ENCODE peak calls at places on chromosomes 5 and 9, in seven cellular contexts. One of them, this sample, is unnamed.

GRCh38 chr9:99633260-99633659 is 188.4 kb upstream of the NR4A3 start:
- DNase-seq in PC-3: no peak
- DNase-seq in AG09309: no peak
- DNase-seq in CD4-positive, CD25-positive, alpha-beta regulatory T cell: no peak
- DNase-seq in small intestine: no peak
- DNase-seq in dorsolateral prefrontal cortex: no peak
- DNase-seq in psoas muscle: no peak
- DNase-seq in this sample: no peak

GRCh38 chr9:85742630-85742928 is 825 bp upstream of the AGTPBP1 start:
- DNase-seq in psoas muscle: no peak
- DNase-seq in CD4-positive, CD25-positive, alpha-beta regulatory T cell: no peak
- DNase-seq in small intestine: peak
- DNase-seq in AG09309: peak
- DNase-seq in PC-3: peak
- DNase-seq in dorsolateral prefrontal cortex: no peak
- DNase-seq in this sample: no peak

GRCh38 chr9:79857188-79857587 is 285.4 kb downstream of the TLE4 start:
- DNase-seq in AG09309: no peak
- DNase-seq in CD4-positive, CD25-positive, alpha-beta regulatory T cell: no peak
- DNase-seq in dorsolateral prefrontal cortex: no peak
- DNase-seq in psoas muscle: no peak
- DNase-seq in PC-3: no peak
- DNase-seq in small intestine: no peak
- DNase-seq in this sample: no peak

GRCh38 chr5:50720061-50720460 is 53.6 kb downstream of the PARP8 start:
- DNase-seq in dorsolateral prefrontal cortex: no peak
- DNase-seq in PC-3: no peak
- DNase-seq in small intestine: no peak
- DNase-seq in CD4-positive, CD25-positive, alpha-beta regulatory T cell: no peak
- DNase-seq in psoas muscle: no peak
- DNase-seq in AG09309: no peak
- DNase-seq in this sample: no peak

GRCh38 chr9:37960631-37961030 is 56.7 kb upstream of the SLC25A51 start:
- DNase-seq in CD4-positive, CD25-positive, alpha-beta regulatory T cell: no peak
- DNase-seq in small intestine: no peak
- DNase-seq in dorsolateral prefrontal cortex: no peak
- DNase-seq in PC-3: no peak
- DNase-seq in AG09309: no peak
- DNase-seq in psoas muscle: no peak
- DNase-seq in this sample: no peak

GRCh38 chr9:70340572-70340971 is 73.9 kb downstream of the KLF9 start:
- DNase-seq in CD4-positive, CD25-positive, alpha-beta regulatory T cell: no peak
- DNase-seq in AG09309: peak
- DNase-seq in psoas muscle: no peak
- DNase-seq in small intestine: peak
- DNase-seq in dorsolateral prefrontal cortex: no peak
- DNase-seq in PC-3: peak
- DNase-seq in this sample: peak

GRCh38 chr5:142825378-142826089 is 55.4 kb downstream of the ARHGAP26 start:
- DNase-seq in PC-3: no peak
- DNase-seq in AG09309: no peak
- DNase-seq in dorsolateral prefrontal cortex: no peak
- DNase-seq in CD4-positive, CD25-positive, alpha-beta regulatory T cell: no peak
- DNase-seq in psoas muscle: peak
- DNase-seq in small intestine: peak
- DNase-seq in this sample: no peak

GRCh38 chr9:131635285-131635684 is 90.0 kb downstream of the PRRT1B start:
- DNase-seq in dorsolateral prefrontal cortex: peak
- DNase-seq in AG09309: peak
- DNase-seq in small intestine: peak
- DNase-seq in psoas muscle: peak
- DNase-seq in PC-3: peak
- DNase-seq in CD4-positive, CD25-positive, alpha-beta regulatory T cell: peak
- DNase-seq in this sample: peak

GRCh38 chr9:1946506-1946905 is 68.6 kb upstream of the SMARCA2 start:
- DNase-seq in PC-3: no peak
- DNase-seq in small intestine: no peak
- DNase-seq in CD4-positive, CD25-positive, alpha-beta regulatory T cell: no peak
- DNase-seq in dorsolateral prefrontal cortex: no peak
- DNase-seq in psoas muscle: no peak
- DNase-seq in AG09309: no peak
- DNase-seq in this sample: no peak

GRCh38 chr9:122325124-122325523 is 45.7 kb upstream of the PTGS1 start:
- DNase-seq in PC-3: no peak
- DNase-seq in small intestine: no peak
- DNase-seq in psoas muscle: no peak
- DNase-seq in AG09309: no peak
- DNase-seq in dorsolateral prefrontal cortex: no peak
- DNase-seq in CD4-positive, CD25-positive, alpha-beta regulatory T cell: no peak
- DNase-seq in this sample: no peak

GRCh38 chr5:64688965-64689364 is 1.3 kb upstream of the SHISAL2B start:
- DNase-seq in psoas muscle: no peak
- DNase-seq in AG09309: no peak
- DNase-seq in small intestine: no peak
- DNase-seq in CD4-positive, CD25-positive, alpha-beta regulatory T cell: no peak
- DNase-seq in PC-3: no peak
- DNase-seq in dorsolateral prefrontal cortex: no peak
- DNase-seq in this sample: no peak

GRCh38 chr5:175202461-175203065 is 241.4 kb downstream of the DRD1 start:
- DNase-seq in dorsolateral prefrontal cortex: no peak
- DNase-seq in psoas muscle: no peak
- DNase-seq in AG09309: peak
- DNase-seq in PC-3: peak
- DNase-seq in small intestine: peak
- DNase-seq in CD4-positive, CD25-positive, alpha-beta regulatory T cell: no peak
- DNase-seq in this sample: no peak

GRCh38 chr5:40682431-40683017 is 2.8 kb downstream of the PTGER4 start:
- DNase-seq in dorsolateral prefrontal cortex: no peak
- DNase-seq in AG09309: no peak
- DNase-seq in small intestine: peak
- DNase-seq in CD4-positive, CD25-positive, alpha-beta regulatory T cell: no peak
- DNase-seq in PC-3: no peak
- DNase-seq in psoas muscle: no peak
- DNase-seq in this sample: no peak
- H3K4me3 ChIP-seq in dorsolateral prefrontal cortex: peak
- H3K4me3 ChIP-seq in AG09309: no peak
- H3K4me3 ChIP-seq in small intestine: peak
- H3K4me3 ChIP-seq in CD4-positive, CD25-positive, alpha-beta regulatory T cell: peak
- H3K4me3 ChIP-seq in PC-3: peak
- H3K4me3 ChIP-seq in psoas muscle: peak
- H3K4me3 ChIP-seq in this sample: no peak

DNA sequence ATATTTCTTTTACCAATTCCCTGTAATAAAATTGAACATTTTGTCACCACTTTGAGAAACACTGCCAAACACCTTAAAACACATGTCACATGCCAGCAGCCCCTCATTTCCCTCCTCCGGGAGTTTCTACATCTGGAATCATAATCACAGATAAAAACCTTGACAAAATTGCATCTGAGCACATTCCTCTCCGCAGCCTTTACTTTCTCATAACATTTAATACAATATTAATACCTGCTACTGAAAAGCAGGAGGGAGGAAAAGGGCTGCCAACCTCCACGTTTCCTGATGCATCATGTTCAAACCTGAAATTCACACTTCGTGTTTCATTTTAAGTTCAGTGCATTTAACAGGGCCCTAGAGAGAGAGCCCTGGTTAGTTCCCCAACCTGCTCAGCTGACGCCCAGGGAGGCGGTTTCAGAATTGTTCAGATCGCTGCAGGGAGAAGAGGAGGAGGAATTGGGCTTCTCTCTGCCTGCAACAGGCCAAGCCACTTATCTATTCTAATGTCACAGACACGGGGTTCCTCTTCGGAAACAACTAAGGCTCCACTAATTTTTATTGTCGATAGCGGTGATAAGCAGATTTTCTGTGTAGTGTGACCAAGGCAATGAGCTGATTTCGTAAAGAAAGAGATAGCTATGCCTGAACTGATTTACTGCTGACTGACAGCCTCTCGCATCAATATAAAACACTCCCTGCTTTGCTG is 5.0 kb upstream of the LHX2 start:
- DNase-seq in AG09309: no peak
- DNase-seq in small intestine: no peak
- DNase-seq in CD4-positive, CD25-positive, alpha-beta regulatory T cell: no peak
- DNase-seq in psoas muscle: no peak
- DNase-seq in PC-3: no peak
- DNase-seq in dorsolateral prefrontal cortex: no peak
- DNase-seq in this sample: no peak
- H3K4me3 ChIP-seq in AG09309: no peak
- H3K4me3 ChIP-seq in small intestine: no peak
- H3K4me3 ChIP-seq in CD4-positive, CD25-positive, alpha-beta regulatory T cell: no peak
- H3K4me3 ChIP-seq in psoas muscle: no peak
- H3K4me3 ChIP-seq in PC-3: no peak
- H3K4me3 ChIP-seq in dorsolateral prefrontal cortex: peak
- H3K4me3 ChIP-seq in this sample: no peak

GRCh38 chr9:16540996-16541668 is 329.3 kb downstream of the BNC2 start:
- DNase-seq in CD4-positive, CD25-positive, alpha-beta regulatory T cell: no peak
- DNase-seq in small intestine: no peak
- DNase-seq in PC-3: no peak
- DNase-seq in psoas muscle: no peak
- DNase-seq in dorsolateral prefrontal cortex: no peak
- DNase-seq in AG09309: no peak
- DNase-seq in this sample: no peak
- H3K4me3 ChIP-seq in CD4-positive, CD25-positive, alpha-beta regulatory T cell: no peak
- H3K4me3 ChIP-seq in small intestine: no peak
- H3K4me3 ChIP-seq in PC-3: no peak
- H3K4me3 ChIP-seq in psoas muscle: no peak
- H3K4me3 ChIP-seq in dorsolateral prefrontal cortex: no peak
- H3K4me3 ChIP-seq in AG09309: no peak
- H3K4me3 ChIP-seq in this sample: no peak

GRCh38 chr9:23855885-23856284 is 29.8 kb upstream of the ELAVL2 start:
- DNase-seq in dorsolateral prefrontal cortex: no peak
- DNase-seq in small intestine: no peak
- DNase-seq in psoas muscle: no peak
- DNase-seq in AG09309: no peak
- DNase-seq in PC-3: peak
- DNase-seq in CD4-positive, CD25-positive, alpha-beta regulatory T cell: no peak
- DNase-seq in this sample: no peak

GRCh38 chr9:23858234-23858633 is 32.2 kb upstream of the ELAVL2 start:
- DNase-seq in psoas muscle: no peak
- DNase-seq in CD4-positive, CD25-positive, alpha-beta regulatory T cell: no peak
- DNase-seq in PC-3: no peak
- DNase-seq in AG09309: no peak
- DNase-seq in dorsolateral prefrontal cortex: no peak
- DNase-seq in small intestine: no peak
- DNase-seq in this sample: no peak
- H3K4me3 ChIP-seq in psoas muscle: no peak
- H3K4me3 ChIP-seq in CD4-positive, CD25-positive, alpha-beta regulatory T cell: no peak
- H3K4me3 ChIP-seq in PC-3: no peak
- H3K4me3 ChIP-seq in AG09309: no peak
- H3K4me3 ChIP-seq in dorsolateral prefrontal cortex: no peak
- H3K4me3 ChIP-seq in small intestine: no peak
- H3K4me3 ChIP-seq in this sample: no peak

GRCh38 chr9:124770359-124771020 is 621 bp downstream of the NR6A1 start:
- DNase-seq in psoas muscle: peak
- DNase-seq in PC-3: no peak
- DNase-seq in CD4-positive, CD25-positive, alpha-beta regulatory T cell: peak
- DNase-seq in small intestine: peak
- DNase-seq in AG09309: no peak
- DNase-seq in dorsolateral prefrontal cortex: no peak
- DNase-seq in this sample: no peak

GRCh38 chr9:124767830-124768229 is 3.3 kb downstream of the NR6A1 start:
- DNase-seq in AG09309: no peak
- DNase-seq in CD4-positive, CD25-positive, alpha-beta regulatory T cell: no peak
- DNase-seq in small intestine: peak
- DNase-seq in dorsolateral prefrontal cortex: no peak
- DNase-seq in psoas muscle: no peak
- DNase-seq in PC-3: no peak
- DNase-seq in this sample: no peak

GRCh38 chr9:124768275-124768674 is 2.8 kb downstream of the NR6A1 start:
- DNase-seq in PC-3: no peak
- DNase-seq in dorsolateral prefrontal cortex: no peak
- DNase-seq in small intestine: no peak
- DNase-seq in AG09309: no peak
- DNase-seq in psoas muscle: no peak
- DNase-seq in CD4-positive, CD25-positive, alpha-beta regulatory T cell: no peak
- DNase-seq in this sample: no peak

GRCh38 chr9:124769451-124770358 is 1.4 kb downstream of the NR6A1 start:
- DNase-seq in CD4-positive, CD25-positive, alpha-beta regulatory T cell: no peak
- DNase-seq in small intestine: peak
- DNase-seq in AG09309: no peak
- DNase-seq in dorsolateral prefrontal cortex: no peak
- DNase-seq in PC-3: peak
- DNase-seq in psoas muscle: peak
- DNase-seq in this sample: no peak

GRCh38 chr9:124768778-124769350 is 2.2 kb downstream of the NR6A1 start:
- DNase-seq in small intestine: no peak
- DNase-seq in AG09309: no peak
- DNase-seq in dorsolateral prefrontal cortex: no peak
- DNase-seq in PC-3: no peak
- DNase-seq in CD4-positive, CD25-positive, alpha-beta regulatory T cell: no peak
- DNase-seq in psoas muscle: no peak
- DNase-seq in this sample: no peak
- H3K4me3 ChIP-seq in small intestine: no peak
- H3K4me3 ChIP-seq in AG09309: no peak
- H3K4me3 ChIP-seq in dorsolateral prefrontal cortex: peak
- H3K4me3 ChIP-seq in PC-3: peak
- H3K4me3 ChIP-seq in CD4-positive, CD25-positive, alpha-beta regulatory T cell: no peak
- H3K4me3 ChIP-seq in psoas muscle: peak
- H3K4me3 ChIP-seq in this sample: no peak

GRCh38 chr5:139752506-139753350 is 42.9 kb upstream of the PSD2 start:
- DNase-seq in CD4-positive, CD25-positive, alpha-beta regulatory T cell: no peak
- DNase-seq in AG09309: no peak
- DNase-seq in psoas muscle: no peak
- DNase-seq in dorsolateral prefrontal cortex: no peak
- DNase-seq in PC-3: peak
- DNase-seq in small intestine: no peak
- DNase-seq in this sample: no peak

GRCh38 chr5:139759219-139759721 is 36.3 kb upstream of the PSD2 start:
- DNase-seq in CD4-positive, CD25-positive, alpha-beta regulatory T cell: no peak
- DNase-seq in psoas muscle: no peak
- DNase-seq in dorsolateral prefrontal cortex: peak
- DNase-seq in PC-3: no peak
- DNase-seq in small intestine: no peak
- DNase-seq in AG09309: no peak
- DNase-seq in this sample: no peak

GRCh38 chr5:139758510-139759036 is 37.0 kb upstream of the PSD2 start:
- DNase-seq in CD4-positive, CD25-positive, alpha-beta regulatory T cell: no peak
- DNase-seq in psoas muscle: no peak
- DNase-seq in PC-3: no peak
- DNase-seq in dorsolateral prefrontal cortex: no peak
- DNase-seq in small intestine: no peak
- DNase-seq in AG09309: no peak
- DNase-seq in this sample: no peak

GRCh38 chr5:139757727-139758509 is 37.7 kb upstream of the PSD2 start:
- DNase-seq in psoas muscle: no peak
- DNase-seq in CD4-positive, CD25-positive, alpha-beta regulatory T cell: no peak
- DNase-seq in dorsolateral prefrontal cortex: no peak
- DNase-seq in small intestine: no peak
- DNase-seq in PC-3: no peak
- DNase-seq in AG09309: no peak
- DNase-seq in this sample: no peak

GRCh38 chr5:139755892-139756671 is 39.5 kb upstream of the PSD2 start:
- DNase-seq in psoas muscle: no peak
- DNase-seq in dorsolateral prefrontal cortex: no peak
- DNase-seq in PC-3: no peak
- DNase-seq in CD4-positive, CD25-positive, alpha-beta regulatory T cell: no peak
- DNase-seq in small intestine: no peak
- DNase-seq in AG09309: no peak
- DNase-seq in this sample: no peak
- H3K4me3 ChIP-seq in psoas muscle: peak
- H3K4me3 ChIP-seq in dorsolateral prefrontal cortex: peak
- H3K4me3 ChIP-seq in PC-3: peak
- H3K4me3 ChIP-seq in CD4-positive, CD25-positive, alpha-beta regulatory T cell: no peak
- H3K4me3 ChIP-seq in small intestine: no peak
- H3K4me3 ChIP-seq in AG09309: no peak
- H3K4me3 ChIP-seq in this sample: no peak

This sample was measured in BJ.